ENCODE peak calls at places on chromosomes 16 and 17, in nine cellular contexts. V is brain microvascular endothelial cell; W is heart left ventricle; Q is CD8-positive, alpha-beta T cell; C is AG04450; D is AG09309; F is tibial artery; N is IMR-90; K is lung. U is an unnamed sample.

GRCh38 chr16:5944971-5945370 is 847.4 kb upstream of the EEF2KMT start:
- DNase-seq in V (no peak), W (no peak), Q (no peak), C (no peak), D (no peak), F (no peak), N (no peak), K (no peak), U (peak)

GRCh38 chr16:89037261-89038152 is 56.1 kb upstream of the ACSF3 start:
- DNase-seq in V (peak), W (peak), Q (no peak), C (no peak), D (no peak), F (no peak), N (peak), K (no peak), U (peak)

GRCh38 chr16:84502581-84502980 is 1.9 kb downstream of the MEAK7 start:
- DNase-seq in V (no peak), W (no peak), Q (no peak), C (no peak), D (no peak), F (peak), N (no peak), K (no peak), U (peak)

GRCh38 chr16:55508941-55509920 is at the start of gene LPCAT2:
- DNase-seq in V (peak), W (peak), Q (no peak), C (peak), D (no peak), F (peak), N (peak), K (peak), U (peak)

GRCh38 chr16:14302031-14302398 is 230.9 kb downstream of the MRTFB start:
- DNase-seq in V (no peak), W (peak), Q (no peak), C (no peak), D (no peak), F (peak), N (peak), K (no peak), U (peak)

GRCh38 chr16:59192551-59193199 is 458.6 kb upstream of the GOT2 start:
- DNase-seq in V (peak), W (no peak), Q (no peak), C (no peak), D (no peak), F (no peak), N (peak), K (no peak), U (peak)

GRCh38 chr16:87790278-87791023 is 24.7 kb upstream of the KLHDC4 start:
- DNase-seq in V (no peak), W (peak), Q (no peak), C (no peak), D (no peak), F (peak), N (peak), K (no peak), U (no peak)

GRCh38 chr16:4372578-4373355 is 1.1 kb downstream of the VASN start:
- DNase-seq in V (peak), W (no peak), Q (no peak), C (no peak), D (no peak), F (peak), N (peak), K (no peak), U (peak)

GRCh38 chr17:56038136-56038535 is 115.1 kb upstream of the ANKFN1 start:
- DNase-seq in V (no peak), W (no peak), Q (no peak), C (no peak), D (no peak), F (no peak), N (no peak), K (no peak), U (no peak)

GRCh38 chr17:72494576-72494975 is 373.8 kb downstream of the SOX9 start:
- DNase-seq in V (no peak), W (no peak), Q (no peak), C (no peak), D (no peak), F (no peak), N (no peak), K (no peak), U (no peak)

GRCh38 chr17:4635823-4636375 is 5.6 kb downstream of the ALOX15 start:
- DNase-seq in V (no peak), W (no peak), Q (no peak), C (no peak), D (no peak), F (no peak), N (no peak), K (no peak), U (no peak)

GRCh38 chr16:53944026-53944425 is 240.1 kb downstream of the FTO start:
- DNase-seq in V (no peak), W (no peak), Q (no peak), C (no peak), D (no peak), F (no peak), N (peak), K (no peak), U (peak)

GRCh38 chr16:11499295-11500089 is 87.2 kb downstream of the LITAF start:
- DNase-seq in V (no peak), W (no peak), Q (no peak), C (no peak), D (no peak), F (no peak), N (no peak), K (no peak), U (no peak)

GRCh38 chr17:27551701-27552466 is 79.1 kb upstream of the LGALS9 start:
- DNase-seq in V (no peak), W (no peak), Q (no peak), C (no peak), D (no peak), F (no peak), N (peak), K (no peak), U (no peak)

GRCh38 chr17:55741353-55741700 is 9.5 kb upstream of the PCTP start:
- DNase-seq in V (no peak), W (no peak), Q (no peak), C (no peak), D (no peak), F (no peak), N (no peak), K (no peak), U (no peak)

GRCh38 chr17:50148226-50149098 is 2.0 kb downstream of the PPP1R9B start:
- DNase-seq in V (no peak), W (peak), Q (peak), C (no peak), D (no peak), F (peak), N (peak), K (peak), U (no peak)

GRCh38 chr16:9322735-9323134 is 231.3 kb downstream of the HAPSTR1 start:
- DNase-seq in V (no peak), W (no peak), Q (no peak), C (no peak), D (no peak), F (no peak), N (no peak), K (no peak), U (no peak)

GRCh38 chr17:62827722-62828498 is 19.8 kb upstream of the MARCHF10 start:
- DNase-seq in V (peak), W (no peak), Q (no peak), C (no peak), D (no peak), F (no peak), N (peak), K (no peak), U (peak)

GRCh38 chr16:12341423-12341822 is 364.9 kb downstream of the SNX29 start:
- DNase-seq in V (peak), W (no peak), Q (no peak), C (no peak), D (no peak), F (no peak), N (peak), K (no peak), U (peak)

GRCh38 chr16:24685539-24686432 is 43.7 kb upstream of the TNRC6A start:
- DNase-seq in V (peak), W (peak), Q (no peak), C (no peak), D (peak), F (peak), N (peak), K (no peak), U (peak)

GRCh38 chr16:9012848-9013507 is 49.3 kb upstream of the USP7 start:
- DNase-seq in V (no peak), W (no peak), Q (no peak), C (no peak), D (no peak), F (no peak), N (no peak), K (no peak), U (no peak)

GRCh38 chr16:78444-79145 is 570 bp downstream of the MPG start:
- DNase-seq in V (no peak), W (peak), Q (no peak), C (no peak), D (no peak), F (peak), N (peak), K (no peak), U (peak)

GRCh38 chr17:83187782-83188311 is 108.4 kb downstream of the METRNL start:
- DNase-seq in V (no peak), W (no peak), Q (no peak), C (no peak), D (no peak), F (peak), N (no peak), K (no peak), U (no peak)

GRCh38 chr17:43873815-43874214 is 26.8 kb downstream of the CD300LG start:
- DNase-seq in V (no peak), W (no peak), Q (no peak), C (no peak), D (no peak), F (no peak), N (no peak), K (no peak), U (no peak)

GRCh38 chr16:57045694-57046381 is 46.5 kb upstream of the CPNE2 start:
- DNase-seq in V (peak), W (peak), Q (peak), C (peak), D (no peak), F (peak), N (peak), K (no peak), U (peak)

GRCh38 chr17:29036584-29036983 is 6.4 kb upstream of the PIPOX start:
- DNase-seq in V (no peak), W (no peak), Q (no peak), C (no peak), D (no peak), F (no peak), N (no peak), K (no peak), U (no peak)

GRCh38 chr17:62781356-62781755 is 26.8 kb downstream of the MARCHF10 start:
- DNase-seq in V (no peak), W (no peak), Q (no peak), C (no peak), D (no peak), F (no peak), N (peak), K (peak), U (peak)

GRCh38 chr17:2967515-2967914 is 95.9 kb downstream of the OR1D5 start:
- DNase-seq in V (no peak), W (peak), Q (no peak), C (no peak), D (no peak), F (no peak), N (no peak), K (no peak), U (no peak)

GRCh38 chr16:1996175-1996574 is 6.4 kb downstream of the SYNGR3 start:
- DNase-seq in V (no peak), W (no peak), Q (no peak), C (no peak), D (no peak), F (no peak), N (no peak), K (no peak), U (no peak)

GRCh38 chr17:39090400-39090799 is 61.0 kb downstream of the PLXDC1 start:
- DNase-seq in V (no peak), W (no peak), Q (no peak), C (no peak), D (no peak), F (no peak), N (no peak), K (no peak), U (no peak)

GRCh38 chr17:39090832-39091622 is 60.4 kb downstream of the PLXDC1 start:
- DNase-seq in V (no peak), W (no peak), Q (no peak), C (no peak), D (no peak), F (no peak), N (no peak), K (no peak), U (no peak)

GRCh38 chr17:39095309-39095686 is 56.1 kb downstream of the PLXDC1 start:
- DNase-seq in V (no peak), W (no peak), Q (no peak), C (no peak), D (no peak), F (no peak), N (no peak), K (no peak), U (peak)

GRCh38 chr17:39094607-39095308 is 56.7 kb downstream of the PLXDC1 start:
- DNase-seq in V (no peak), W (no peak), Q (peak), C (no peak), D (no peak), F (no peak), N (no peak), K (no peak), U (no peak)

DNA sequence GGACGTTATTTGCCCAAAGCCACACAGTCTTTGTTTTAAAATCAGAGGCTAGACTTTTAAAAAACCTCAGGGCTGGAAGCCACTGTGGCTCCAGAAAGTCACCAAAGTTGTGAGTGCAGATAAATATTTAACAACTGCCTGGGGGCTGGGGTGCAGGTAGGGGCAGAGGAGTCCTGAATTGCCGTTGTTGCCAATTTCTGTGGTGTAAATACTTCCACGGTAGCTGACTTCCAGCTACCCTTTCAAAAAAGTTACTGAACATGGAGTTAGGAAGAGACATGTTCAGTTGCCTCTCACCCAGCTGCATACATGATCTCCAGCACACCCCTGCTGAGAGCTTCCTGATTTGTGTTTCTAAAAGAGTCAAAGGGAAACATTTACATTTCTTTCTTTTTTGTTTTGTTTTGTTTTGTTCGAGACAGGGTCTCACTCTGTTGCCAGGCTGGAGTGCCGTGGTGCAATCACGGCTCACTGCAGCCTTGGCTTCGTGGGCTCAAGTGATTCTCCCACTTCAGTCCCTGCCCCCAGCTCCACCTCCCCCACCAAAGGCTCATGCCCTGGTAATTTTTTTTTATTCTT is 58.7 kb downstream of the PLXDC1 start:
- DNase-seq in V (no peak), W (no peak), Q (no peak), C (no peak), D (no peak), F (no peak), N (no peak), K (no peak), U (no peak)
- H3K4me3 ChIP-seq in V (no peak), W (no peak), Q (peak), C (no peak), D (no peak), F (no peak), N (no peak), K (no peak), U (no peak)

DNA sequence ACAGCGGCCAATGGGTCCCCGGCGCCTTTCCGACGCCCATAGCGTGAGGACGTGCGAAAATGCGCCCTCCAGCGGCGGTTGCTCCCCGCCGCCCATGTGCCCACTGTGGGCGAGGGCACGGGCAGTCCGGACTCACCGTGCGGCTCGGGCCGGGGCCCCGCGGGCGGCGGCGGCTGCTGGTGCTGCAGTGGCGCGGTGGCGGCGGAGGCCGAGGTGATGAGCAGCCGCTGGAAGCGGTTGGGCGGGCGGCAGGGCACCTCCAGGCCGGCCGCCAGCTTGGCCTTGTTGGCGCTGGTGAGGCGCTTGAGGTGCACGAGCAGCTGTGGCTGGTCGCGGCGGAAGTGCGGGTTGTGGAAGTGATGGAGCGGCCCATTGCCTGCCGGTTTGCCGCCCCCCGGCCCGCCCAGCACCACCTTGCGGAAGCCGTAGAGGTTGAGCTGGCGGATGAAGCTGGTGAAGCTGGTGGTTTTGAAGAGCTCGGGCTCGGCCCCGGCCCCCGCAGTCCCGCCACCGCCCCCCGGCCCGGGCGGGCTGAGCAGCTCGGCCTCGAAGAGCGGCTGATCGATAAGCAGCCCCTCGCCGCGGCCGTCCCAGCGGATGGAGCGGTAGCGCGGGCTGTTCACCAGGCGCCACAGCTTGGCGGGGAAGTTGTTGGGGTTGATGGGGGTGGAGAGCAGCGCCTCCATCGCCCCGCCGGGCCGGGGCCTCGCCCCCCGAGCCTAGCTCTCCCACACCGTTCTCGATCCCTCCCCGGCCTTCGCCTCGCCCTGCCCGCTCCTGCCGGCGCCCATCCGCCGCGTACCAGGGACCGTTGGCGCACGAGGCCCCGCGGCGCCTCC is at the start of gene HSF5:
- DNase-seq in V (no peak), W (no peak), Q (peak), C (no peak), D (no peak), F (no peak), N (no peak), K (no peak), U (no peak)
- TF ChIP-seq CTCF in V (peak), W (no peak), Q (peak), C (no peak), D (no peak), F (no peak), N (no peak), K (no peak), U (no peak)

DNA sequence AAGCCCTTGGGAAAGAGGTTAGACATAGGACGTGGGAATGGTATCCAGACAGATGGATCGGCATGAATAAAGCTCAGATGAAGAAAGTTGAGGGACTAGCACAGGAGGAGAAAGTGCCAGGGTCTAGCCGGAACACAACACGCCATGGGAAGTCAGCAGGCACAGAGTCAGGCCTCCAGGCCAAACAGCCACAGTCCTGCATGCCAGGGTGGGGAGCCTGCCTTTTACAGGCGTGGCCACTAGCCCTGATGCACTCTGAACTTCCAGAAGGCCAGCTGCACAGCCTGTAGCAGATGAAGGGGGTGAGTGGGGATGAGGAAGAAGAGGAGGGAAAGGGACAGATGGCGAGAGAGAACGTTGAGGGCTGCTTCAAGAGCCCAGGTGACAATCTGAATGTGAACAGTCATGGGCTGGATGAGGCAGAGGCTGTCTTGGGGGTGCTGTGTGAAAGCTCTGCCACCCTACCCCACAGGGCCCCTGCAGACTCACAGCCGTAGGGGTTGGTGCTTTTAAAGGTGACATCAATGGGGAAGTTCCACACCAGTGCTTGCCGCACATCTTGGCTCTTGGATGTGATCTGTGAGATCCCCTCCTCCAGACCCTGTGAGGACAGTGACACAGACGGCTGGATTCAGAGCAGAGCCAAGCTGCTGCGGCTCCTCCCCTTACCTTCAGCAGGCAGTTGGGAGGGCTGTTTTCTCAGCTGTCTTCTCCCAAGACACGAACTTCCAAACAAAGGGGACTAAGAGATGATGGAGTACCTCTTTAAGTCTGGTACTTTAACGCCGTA is 5.0 kb downstream of the B9D1 start:
- DNase-seq in V (no peak), W (no peak), Q (no peak), C (no peak), D (no peak), F (no peak), N (no peak), K (no peak), U (no peak)
- H3K4me3 ChIP-seq in V (no peak), W (no peak), Q (no peak), C (no peak), D (no peak), F (no peak), N (no peak), K (no peak), U (no peak)

GRCh38 chr17:66898536-66898935 is 63.6 kb downstream of the CACNG5 start:
- DNase-seq in V (no peak), W (no peak), Q (no peak), C (no peak), D (no peak), F (no peak), N (no peak), K (no peak), U (no peak)

GRCh38 chr17:66904760-66905637 is 59.5 kb upstream of the CACNG4 start:
- DNase-seq in V (peak), W (peak), Q (no peak), C (no peak), D (no peak), F (no peak), N (peak), K (peak), U (peak)

GRCh38 chr17:66897141-66897540 is 62.2 kb downstream of the CACNG5 start:
- DNase-seq in V (no peak), W (no peak), Q (no peak), C (no peak), D (no peak), F (no peak), N (no peak), K (no peak), U (no peak)

GRCh38 chr17:66903781-66904180 is 60.7 kb upstream of the CACNG4 start:
- DNase-seq in V (no peak), W (no peak), Q (no peak), C (no peak), D (no peak), F (no peak), N (no peak), K (no peak), U (no peak)

DNA sequence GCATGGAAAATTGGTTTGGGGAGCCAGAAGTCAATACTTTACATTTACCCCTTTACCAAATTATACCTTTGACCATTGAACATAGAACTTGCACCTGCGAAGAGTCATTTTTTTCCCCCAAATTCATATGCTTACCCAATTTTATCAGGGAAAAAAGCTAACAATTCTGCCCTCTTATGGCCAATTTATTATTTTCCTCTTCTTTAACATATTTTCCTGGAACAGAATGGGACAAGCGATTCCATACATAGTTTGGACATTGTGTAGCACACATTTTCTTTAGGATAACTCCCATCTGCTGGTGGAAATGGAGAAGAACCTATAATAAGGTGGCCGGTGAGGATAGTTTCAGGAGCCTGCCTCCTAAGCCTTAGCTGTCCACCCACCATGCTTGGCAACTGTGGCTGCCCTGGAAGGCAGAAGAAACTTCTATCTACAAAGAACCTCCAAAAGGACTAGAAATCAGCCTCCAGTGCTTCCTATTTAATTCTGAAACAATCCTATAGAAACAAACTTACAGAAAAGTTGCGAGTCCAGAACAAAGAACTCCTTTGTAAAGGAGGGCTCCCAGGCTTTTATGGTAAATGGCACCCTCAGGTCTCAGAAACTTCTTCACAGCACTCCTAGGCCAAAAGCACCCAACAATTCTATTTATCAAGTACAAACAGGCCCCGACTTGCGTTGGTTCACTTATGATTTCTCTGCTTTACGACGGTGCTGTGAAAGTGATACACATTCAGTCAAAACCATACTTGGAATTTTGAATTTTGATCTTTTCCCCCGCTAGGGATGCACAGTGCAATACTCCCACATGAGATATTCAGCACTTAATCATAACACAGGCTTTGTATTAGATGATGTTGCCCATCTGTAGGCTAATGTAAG is 64.1 kb upstream of the CACNG4 start:
- DNase-seq in V (no peak), W (no peak), Q (no peak), C (no peak), D (no peak), F (no peak), N (peak), K (no peak), U (peak)
- TF ChIP-seq CTCF in V (peak), W (peak), Q (no peak), C (peak), D (peak), F (no peak), N (peak), K (no peak), U (peak)

U was measured in fibroblast of mammary gland.